ENCODE peak calls at places on chromosomes 7 and 10, in ten cellular contexts. K is left ventricle myocardium inferior, F is SJSA1, D is RWPE2, N is IMR-90, I is osteoblast, C is gastrocnemius medialis, B is thoracic aorta, S is heart left ventricle, A is spleen. E is an unnamed sample. For H3K4me1 and H3K36me3, the result is how much of the 10 kb centered on the place peaks cover.

GRCh38 chr7:91661727-91662126 is 218.8 kb downstream of the MTERF1 start:
- DNase-seq in D (no peak), A (no peak), C (no peak), S (no peak), B (no peak), F (no peak), K (no peak), I (no peak), N (no peak), E (no peak)

GRCh38 chr7:115749924-115750323 is 280.6 kb downstream of the TFEC start:
- DNase-seq in B (no peak), F (no peak), K (no peak), A (no peak), S (no peak), D (no peak), C (no peak), N (peak), I (no peak), E (no peak)

GRCh38 chr10:71260622-71261325 is 48.4 kb downstream of the UNC5B start:
- DNase-seq in C (no peak), D (no peak), N (peak), S (peak), K (peak), F (peak), A (no peak), B (no peak), I (peak), E (peak)

GRCh38 chr7:159207398-159207797 is 62.7 kb upstream of the VIPR2 start:
- DNase-seq in B (no peak), I (no peak), C (no peak), F (no peak), S (no peak), N (no peak), D (no peak), K (no peak), A (no peak), E (no peak)

GRCh38 chr10:59793924-59794323 is 40.7 kb upstream of the MRLN start:
- DNase-seq in B (no peak), K (no peak), C (no peak), I (no peak), D (no peak), F (no peak), A (no peak), N (no peak), S (no peak), E (no peak)

GRCh38 chr7:91291902-91292301 is 27.7 kb downstream of the FZD1 start:
- DNase-seq in S (no peak), K (no peak), B (no peak), N (no peak), A (no peak), D (no peak), C (no peak), F (no peak), I (no peak), E (no peak)

GRCh38 chr7:155164316-155164715 is 94.2 kb downstream of the HTR5A start:
- DNase-seq in A (no peak), D (no peak), I (no peak), F (no peak), S (no peak), C (no peak), B (no peak), N (no peak), K (no peak), E (no peak)

GRCh38 chr10:8556321-8556720 is 501.8 kb downstream of the GATA3 start:
- DNase-seq in A (no peak), I (no peak), C (no peak), N (no peak), F (no peak), B (no peak), S (no peak), K (no peak), D (no peak), E (no peak)

GRCh38 chr10:70479161-70479531 is 579 bp downstream of the PALD1 start:
- DNase-seq in K (no peak), I (peak), C (no peak), D (no peak), S (no peak), F (no peak), B (no peak), A (no peak), N (no peak), E (no peak)

GRCh38 chr7:156505876-156506275 is 134.7 kb upstream of the RNF32 start:
- DNase-seq in S (no peak), K (no peak), N (no peak), C (no peak), D (no peak), F (no peak), I (no peak), A (no peak), B (no peak), E (no peak)

GRCh38 chr7:93944673-93945072 is 23.1 kb downstream of the GNG11 start:
- DNase-seq in B (no peak), F (no peak), A (no peak), S (no peak), C (no peak), K (no peak), N (peak), I (no peak), D (no peak), E (no peak)

GRCh38 chr10:99551158-99551557 is 18.4 kb downstream of the NKX2-3 start:
- DNase-seq in F (no peak), S (no peak), A (no peak), N (peak), D (no peak), K (no peak), B (no peak), C (peak), I (no peak), E (no peak)

GRCh38 chr7:114630186-114630824 is 215.7 kb downstream of the FOXP2 start:
- DNase-seq in S (no peak), N (no peak), K (no peak), B (no peak), A (no peak), I (no peak), C (no peak), D (no peak), F (no peak), E (no peak)

GRCh38 chr10:43265799-43266721 is 805 bp downstream of the RASGEF1A start:
- DNase-seq in I (peak), D (peak), F (peak), N (no peak), C (no peak), B (no peak), K (no peak), S (no peak), A (peak), E (no peak)

GRCh38 chr7:41955475-41956243 is 252.8 kb upstream of the INHBA start:
- DNase-seq in C (peak), S (peak), D (peak), K (peak), B (peak), N (peak), A (peak), F (peak), I (peak), E (peak)

GRCh38 chr10:13271552-13272163 is 28.2 kb downstream of the PHYH start:
- DNase-seq in I (peak), F (peak), S (peak), D (no peak), A (peak), B (no peak), C (peak), N (peak), K (peak), E (peak)

GRCh38 chr7:7858559-7858958 is 110.0 kb upstream of the GLCCI1 start:
- DNase-seq in F (no peak), S (no peak), N (no peak), A (no peak), I (no peak), C (no peak), D (no peak), K (no peak), B (no peak), E (no peak)

GRCh38 chr10:6473430-6473829 is 106.6 kb downstream of the PRKCQ start:
- DNase-seq in F (no peak), C (no peak), I (peak), S (no peak), N (no peak), D (no peak), K (no peak), A (no peak), B (no peak), E (no peak)

GRCh38 chr7:48337012-48337621 is 165.9 kb downstream of the ABCA13 start:
- DNase-seq in A (no peak), I (no peak), K (no peak), S (no peak), C (no peak), F (no peak), N (peak), D (no peak), B (no peak), E (no peak)

GRCh38 chr10:6035101-6035834 is 26.9 kb downstream of the IL2RA start:
- DNase-seq in B (no peak), I (no peak), N (no peak), S (no peak), C (no peak), D (no peak), F (peak), K (no peak), A (no peak), E (peak)

GRCh38 chr7:98133621-98134266 is 27.1 kb downstream of the LMTK2 start:
- DNase-seq in B (no peak), K (no peak), S (no peak), F (no peak), C (no peak), I (peak), N (peak), A (no peak), D (no peak), E (no peak)

GRCh38 chr10:124703372-124703771 is 40.8 kb downstream of the FAM53B start:
- DNase-seq in C (no peak), A (peak), I (peak), S (no peak), K (no peak), F (no peak), B (no peak), N (no peak), D (no peak), E (no peak)
- H3K4me1 ChIP-seq in C (half or more), A (half or more), I (under half), S (half or more), K (half or more), F (under half), B (under half), N (under half), D (under half), E (under half)

GRCh38 chr10:31924833-31925232 is 3.8 kb downstream of the ARHGAP12 start:
- DNase-seq in N (no peak), B (no peak), D (no peak), S (no peak), A (no peak), F (no peak), I (no peak), C (no peak), K (no peak), E (no peak)
- H3K36me3 ChIP-seq in N (under half), B (under half), D (under half), S (under half), A (under half), F (under half), I (under half), C (under half), K (under half), E (under half)

DNA sequence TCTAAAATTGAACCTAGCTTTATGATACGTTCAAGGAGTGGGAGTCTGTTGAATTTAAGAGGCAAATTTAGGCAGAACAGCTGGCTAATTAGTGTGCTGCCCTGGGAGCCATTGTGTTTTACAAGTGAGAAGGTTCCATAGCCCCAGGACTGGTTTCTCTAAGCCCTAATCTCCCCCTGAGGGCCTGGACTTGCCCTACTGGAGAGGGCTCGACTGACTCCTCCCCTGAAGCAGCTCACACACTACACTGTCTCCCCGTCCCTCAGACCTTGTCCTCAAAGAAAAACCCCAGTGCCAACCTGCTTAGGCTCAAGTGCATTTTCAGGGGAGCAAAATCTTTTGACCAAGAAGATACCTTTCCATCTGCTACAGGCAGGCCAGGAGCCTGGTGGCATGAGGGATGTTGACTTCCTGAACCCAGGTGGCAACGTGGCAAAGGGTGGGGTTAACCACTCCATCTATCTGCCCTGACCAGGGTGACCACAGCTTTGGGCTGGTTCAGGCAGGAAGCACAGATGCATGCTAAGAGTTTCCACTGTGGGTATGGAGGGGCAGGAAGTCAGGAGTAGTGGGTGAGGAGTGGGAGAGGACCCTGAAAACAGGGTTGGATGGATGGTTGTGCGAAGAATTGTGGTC is 69.0 kb upstream of the CARD11 start:
- DNase-seq in I (no peak), K (no peak), D (peak), F (no peak), C (no peak), N (no peak), B (no peak), A (no peak), S (no peak), E (no peak)
- H3K4me1 ChIP-seq in I (under half), K (under half), D (under half), F (under half), C (under half), N (under half), B (under half), A (under half), S (under half), E (under half)

DNA sequence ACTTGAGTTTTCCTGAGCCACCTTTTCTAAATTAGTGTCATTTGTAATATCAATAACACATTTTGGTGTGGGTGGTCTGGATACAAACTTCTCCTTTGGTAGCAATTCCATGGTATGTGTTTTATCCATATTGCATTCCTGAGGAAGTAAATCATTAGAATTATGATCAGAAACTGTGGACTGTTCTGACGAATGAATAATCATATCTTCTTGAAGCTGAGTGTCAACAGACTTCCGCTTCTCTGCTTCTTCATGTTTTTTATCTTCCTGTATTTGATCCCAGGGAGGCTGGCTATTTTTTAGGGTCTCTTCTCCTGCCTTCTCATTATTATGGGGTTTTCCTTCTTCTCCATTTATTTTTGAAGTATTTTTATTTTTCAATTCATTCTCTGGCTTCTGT is 81.5 kb downstream of the NRBF2 start:
- DNase-seq in A (no peak), S (no peak), D (no peak), F (no peak), N (peak), I (no peak), C (no peak), K (no peak), B (no peak), E (no peak)
- H3K36me3 ChIP-seq in A (half or more), S (under half), D (half or more), F (half or more), N (under half), I (under half), C (under half), K (under half), B (under half), E (under half)

GRCh38 chr10:91683976-91684375 is 51.1 kb upstream of the PPP1R3C start:
- DNase-seq in D (no peak), F (peak), C (no peak), B (no peak), I (peak), N (peak), K (no peak), A (no peak), S (no peak), E (no peak)
- H3K4me1 ChIP-seq in D (under half), F (under half), C (under half), B (under half), I (under half), N (under half), K (under half), A (under half), S (under half), E (under half)

E was measured in ascending aorta.